ENCODE peak calls at places on chromosome 5, in seven cellular contexts. One of them, this sample, is unnamed.

GRCh38 chr5:62720036-62720441 is 141.4 kb downstream of the LRRC70 start:
- DNase-seq in tibial nerve: no peak
- DNase-seq in testis: peak; percentile 36
- DNase-seq in fibroblast of lung: peak; percentile 2
- DNase-seq in neuronal stem cell: no peak
- DNase-seq in PC-3: peak; percentile 41
- DNase-seq in IMR-90: peak; percentile 21
- DNase-seq in this sample: peak; percentile 37

GRCh38 chr5:168132186-168132585 is 159.3 kb upstream of the WWC1 start:
- DNase-seq in neuronal stem cell: no peak
- DNase-seq in testis: no peak
- DNase-seq in IMR-90: peak; percentile 10
- DNase-seq in tibial nerve: no peak
- DNase-seq in fibroblast of lung: no peak
- DNase-seq in PC-3: no peak
- DNase-seq in this sample: no peak

GRCh38 chr5:143340891-143341685 is 62.4 kb downstream of the NR3C1 start:
- DNase-seq in PC-3: no peak
- DNase-seq in neuronal stem cell: no peak
- DNase-seq in fibroblast of lung: no peak
- DNase-seq in IMR-90: peak; percentile 28
- DNase-seq in tibial nerve: no peak
- DNase-seq in testis: no peak
- DNase-seq in this sample: no peak

GRCh38 chr5:172931001-172931536 is 28.2 kb upstream of the RPL26L1 start:
- DNase-seq in neuronal stem cell: no peak
- DNase-seq in fibroblast of lung: peak; percentile 70
- DNase-seq in IMR-90: peak; percentile 97
- DNase-seq in PC-3: peak; percentile 90
- DNase-seq in testis: no peak
- DNase-seq in tibial nerve: peak; percentile 40
- DNase-seq in this sample: no peak

GRCh38 chr5:7816535-7816901 is 34.4 kb downstream of the CFAP90 start:
- DNase-seq in tibial nerve: no peak
- DNase-seq in PC-3: no peak
- DNase-seq in fibroblast of lung: no peak
- DNase-seq in neuronal stem cell: peak; percentile 49
- DNase-seq in testis: no peak
- DNase-seq in IMR-90: no peak
- DNase-seq in this sample: no peak

GRCh38 chr5:128764910-128765309 is 200.4 kb upstream of the SLC27A6 start:
- DNase-seq in testis: no peak
- DNase-seq in fibroblast of lung: no peak
- DNase-seq in neuronal stem cell: no peak
- DNase-seq in tibial nerve: no peak
- DNase-seq in PC-3: no peak
- DNase-seq in IMR-90: no peak
- DNase-seq in this sample: no peak

GRCh38 chr5:68268363-68269130 is 53.0 kb downstream of the PIK3R1 start:
- DNase-seq in fibroblast of lung: no peak
- DNase-seq in testis: no peak
- DNase-seq in tibial nerve: no peak
- DNase-seq in PC-3: no peak
- DNase-seq in IMR-90: no peak
- DNase-seq in neuronal stem cell: no peak
- DNase-seq in this sample: no peak

GRCh38 chr5:148827723-148828122 is 1.3 kb downstream of the ADRB2 start:
- DNase-seq in IMR-90: peak; percentile 18
- DNase-seq in tibial nerve: no peak
- DNase-seq in fibroblast of lung: no peak
- DNase-seq in PC-3: peak; percentile 85
- DNase-seq in testis: no peak
- DNase-seq in neuronal stem cell: no peak
- DNase-seq in this sample: no peak

GRCh38 chr5:139667001-139667729 is 19.0 kb downstream of the CXXC5 start:
- DNase-seq in testis: no peak
- DNase-seq in tibial nerve: no peak
- DNase-seq in IMR-90: no peak
- DNase-seq in fibroblast of lung: no peak
- DNase-seq in PC-3: no peak
- DNase-seq in neuronal stem cell: no peak
- DNase-seq in this sample: no peak
- H3K4me1 ChIP-seq in testis: peaks cover 62% of the 10 kb centered on the region
- H3K4me1 ChIP-seq in tibial nerve: peaks cover 83% of the 10 kb centered on the region
- H3K4me1 ChIP-seq in IMR-90: peaks cover 24% of the 10 kb centered on the region
- H3K4me1 ChIP-seq in fibroblast of lung: peaks cover 17% of the 10 kb centered on the region
- H3K4me1 ChIP-seq in PC-3: peaks cover 14% of the 10 kb centered on the region
- H3K4me1 ChIP-seq in neuronal stem cell: peaks cover 45% of the 10 kb centered on the region
- H3K4me1 ChIP-seq in this sample: no peaks in the 10 kb centered on the region

GRCh38 chr5:116837876-116838568 is 263.4 kb upstream of the SEMA6A start:
- DNase-seq in PC-3: no peak
- DNase-seq in IMR-90: no peak
- DNase-seq in testis: no peak
- DNase-seq in neuronal stem cell: no peak
- DNase-seq in fibroblast of lung: no peak
- DNase-seq in tibial nerve: no peak
- DNase-seq in this sample: peak; percentile 57

GRCh38 chr5:116842514-116842924 is 267.9 kb upstream of the SEMA6A start:
- DNase-seq in fibroblast of lung: no peak
- DNase-seq in neuronal stem cell: no peak
- DNase-seq in PC-3: no peak
- DNase-seq in testis: no peak
- DNase-seq in IMR-90: no peak
- DNase-seq in tibial nerve: no peak
- DNase-seq in this sample: peak; percentile 91

GRCh38 chr5:116844015-116844414 is 269.4 kb upstream of the SEMA6A start:
- DNase-seq in IMR-90: no peak
- DNase-seq in testis: no peak
- DNase-seq in PC-3: no peak
- DNase-seq in fibroblast of lung: no peak
- DNase-seq in neuronal stem cell: no peak
- DNase-seq in tibial nerve: no peak
- DNase-seq in this sample: no peak

DNA sequence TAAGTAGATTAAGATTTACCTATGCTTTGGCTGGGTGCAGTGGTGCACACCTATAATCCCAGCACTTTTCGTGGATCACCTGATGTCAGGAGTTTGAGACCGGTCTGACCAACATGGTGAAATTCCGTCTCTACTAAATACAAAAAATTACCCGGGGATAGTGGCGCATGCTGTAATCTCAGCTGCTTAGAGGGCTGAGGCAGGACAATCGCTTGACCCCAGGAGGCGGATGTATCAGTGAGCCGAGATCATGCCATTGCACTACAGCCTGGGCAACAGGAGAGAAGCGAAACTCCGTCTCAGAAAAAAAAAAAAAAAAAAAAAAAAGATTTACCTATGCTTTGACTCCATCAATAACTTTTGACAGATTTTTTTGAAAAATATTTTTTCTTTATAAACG is 267.1 kb upstream of the SEMA6A start:
- DNase-seq in neuronal stem cell: no peak
- DNase-seq in IMR-90: no peak
- DNase-seq in PC-3: no peak
- DNase-seq in fibroblast of lung: no peak
- DNase-seq in testis: no peak
- DNase-seq in tibial nerve: no peak
- DNase-seq in this sample: no peak
- H3K27ac ChIP-seq in neuronal stem cell: no peak overlapping the region
- H3K27ac ChIP-seq in IMR-90: no peak overlapping the region
- H3K27ac ChIP-seq in PC-3: no peak overlapping the region
- H3K27ac ChIP-seq in fibroblast of lung: no peak overlapping the region
- H3K27ac ChIP-seq in testis: no peak overlapping the region
- H3K27ac ChIP-seq in tibial nerve: no peak overlapping the region
- H3K27ac ChIP-seq in this sample: no peak overlapping the region

GRCh38 chr5:67194169-67194568 is 2.4 kb downstream of the CD180 start:
- DNase-seq in tibial nerve: no peak
- DNase-seq in neuronal stem cell: no peak
- DNase-seq in IMR-90: no peak
- DNase-seq in testis: no peak
- DNase-seq in fibroblast of lung: no peak
- DNase-seq in PC-3: no peak
- DNase-seq in this sample: no peak

GRCh38 chr5:67195406-67196275 is 958 bp downstream of the CD180 start:
- DNase-seq in IMR-90: no peak
- DNase-seq in fibroblast of lung: no peak
- DNase-seq in testis: no peak
- DNase-seq in PC-3: no peak
- DNase-seq in neuronal stem cell: no peak
- DNase-seq in tibial nerve: no peak
- DNase-seq in this sample: no peak

GRCh38 chr5:67197536-67197935 is 937 bp upstream of the CD180 start:
- DNase-seq in fibroblast of lung: no peak
- DNase-seq in tibial nerve: no peak
- DNase-seq in IMR-90: no peak
- DNase-seq in testis: no peak
- DNase-seq in neuronal stem cell: no peak
- DNase-seq in PC-3: no peak
- DNase-seq in this sample: no peak

GRCh38 chr5:67198917-67199316 is 2.3 kb upstream of the CD180 start:
- DNase-seq in neuronal stem cell: no peak
- DNase-seq in IMR-90: no peak
- DNase-seq in PC-3: no peak
- DNase-seq in fibroblast of lung: no peak
- DNase-seq in testis: no peak
- DNase-seq in tibial nerve: no peak
- DNase-seq in this sample: no peak

GRCh38 chr5:67196537-67197059 is at the start of gene CD180:
- DNase-seq in IMR-90: no peak
- DNase-seq in PC-3: no peak
- DNase-seq in testis: no peak
- DNase-seq in fibroblast of lung: no peak
- DNase-seq in tibial nerve: no peak
- DNase-seq in neuronal stem cell: no peak
- DNase-seq in this sample: no peak
- H3K4me1 ChIP-seq in IMR-90: no peaks in the 10 kb centered on the region
- H3K4me1 ChIP-seq in PC-3: peaks cover 6% of the 10 kb centered on the region
- H3K4me1 ChIP-seq in testis: peaks cover 11% of the 10 kb centered on the region
- H3K4me1 ChIP-seq in fibroblast of lung: no peaks in the 10 kb centered on the region
- H3K4me1 ChIP-seq in tibial nerve: peaks cover 3% of the 10 kb centered on the region
- H3K4me1 ChIP-seq in neuronal stem cell: no peaks in the 10 kb centered on the region
- H3K4me1 ChIP-seq in this sample: peaks cover 4% of the 10 kb centered on the region

DNA sequence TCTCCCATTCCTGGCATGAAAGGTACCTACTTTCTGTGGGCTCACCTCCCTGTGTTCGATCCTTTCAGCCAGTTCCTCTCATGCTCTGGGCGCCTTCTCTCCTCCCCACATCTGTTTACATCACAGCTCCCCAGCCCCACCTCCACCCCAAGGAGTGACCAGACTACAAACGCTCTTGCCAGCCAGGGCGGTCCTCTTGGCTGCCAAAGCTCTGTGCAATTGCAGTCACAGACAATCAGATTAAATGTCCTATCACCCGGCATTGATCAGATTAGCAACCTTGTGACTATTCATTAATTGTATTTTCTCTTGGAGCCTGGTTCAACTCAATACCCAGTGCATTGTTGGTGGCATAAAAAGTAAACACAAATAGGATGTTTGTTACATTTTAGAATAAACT is 211.2 kb upstream of the TBCA start:
- DNase-seq in fibroblast of lung: no peak
- DNase-seq in testis: no peak
- DNase-seq in IMR-90: no peak
- DNase-seq in tibial nerve: no peak
- DNase-seq in PC-3: no peak
- DNase-seq in neuronal stem cell: no peak
- DNase-seq in this sample: no peak
- H3K27ac ChIP-seq in fibroblast of lung: no peak overlapping the region
- H3K27ac ChIP-seq in testis: no peak overlapping the region
- H3K27ac ChIP-seq in IMR-90: no peak overlapping the region
- H3K27ac ChIP-seq in tibial nerve: no peak overlapping the region
- H3K27ac ChIP-seq in PC-3: no peak overlapping the region
- H3K27ac ChIP-seq in neuronal stem cell: no peak overlapping the region
- H3K27ac ChIP-seq in this sample: no peak overlapping the region

DNA sequence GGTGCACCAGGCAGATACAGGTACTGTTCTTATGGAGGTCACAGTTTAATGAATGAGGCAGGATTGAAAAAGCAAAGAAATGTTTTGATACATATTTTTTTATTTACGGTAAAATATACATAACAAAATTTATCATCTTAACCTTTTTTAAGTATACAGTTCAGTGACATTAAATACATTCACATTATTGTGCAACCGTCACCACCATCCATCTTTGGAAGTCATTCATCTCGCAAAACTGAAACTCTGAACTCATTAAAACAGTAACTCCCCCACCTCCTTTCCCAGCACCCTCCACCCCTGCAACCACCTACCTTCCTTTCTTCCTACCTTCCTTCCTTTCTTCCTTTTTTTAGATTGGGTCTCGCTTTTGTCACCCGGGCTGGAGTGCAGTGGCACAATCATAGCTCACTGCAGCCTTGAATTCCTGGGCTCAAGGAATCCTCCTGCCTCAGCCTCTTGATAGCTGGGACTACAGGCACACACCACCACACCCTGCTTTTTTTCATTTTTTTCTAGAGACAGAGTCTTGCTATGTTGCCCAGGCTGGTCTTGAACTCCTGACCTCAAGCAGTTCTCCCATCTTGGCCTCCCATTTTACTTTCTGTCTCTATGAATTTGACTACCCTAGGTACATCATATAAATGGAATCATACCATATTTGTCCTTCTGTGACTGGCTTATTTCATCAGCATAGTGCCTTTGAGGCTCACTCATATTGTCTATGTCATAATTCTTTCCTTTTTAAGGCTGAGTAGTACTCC is 22.5 kb upstream of the PSD2 start:
- DNase-seq in tibial nerve: no peak
- DNase-seq in PC-3: no peak
- DNase-seq in neuronal stem cell: no peak
- DNase-seq in fibroblast of lung: no peak
- DNase-seq in testis: no peak
- DNase-seq in IMR-90: no peak
- DNase-seq in this sample: no peak
- H3K4me1 ChIP-seq in tibial nerve: peaks cover 7% of the 10 kb centered on the region
- H3K4me1 ChIP-seq in PC-3: no peaks in the 10 kb centered on the region
- H3K4me1 ChIP-seq in neuronal stem cell: peaks cover 4% of the 10 kb centered on the region
- H3K4me1 ChIP-seq in fibroblast of lung: no peaks in the 10 kb centered on the region
- H3K4me1 ChIP-seq in testis: peaks cover 4% of the 10 kb centered on the region
- H3K4me1 ChIP-seq in IMR-90: no peaks in the 10 kb centered on the region
- H3K4me1 ChIP-seq in this sample: no peaks in the 10 kb centered on the region

DNA sequence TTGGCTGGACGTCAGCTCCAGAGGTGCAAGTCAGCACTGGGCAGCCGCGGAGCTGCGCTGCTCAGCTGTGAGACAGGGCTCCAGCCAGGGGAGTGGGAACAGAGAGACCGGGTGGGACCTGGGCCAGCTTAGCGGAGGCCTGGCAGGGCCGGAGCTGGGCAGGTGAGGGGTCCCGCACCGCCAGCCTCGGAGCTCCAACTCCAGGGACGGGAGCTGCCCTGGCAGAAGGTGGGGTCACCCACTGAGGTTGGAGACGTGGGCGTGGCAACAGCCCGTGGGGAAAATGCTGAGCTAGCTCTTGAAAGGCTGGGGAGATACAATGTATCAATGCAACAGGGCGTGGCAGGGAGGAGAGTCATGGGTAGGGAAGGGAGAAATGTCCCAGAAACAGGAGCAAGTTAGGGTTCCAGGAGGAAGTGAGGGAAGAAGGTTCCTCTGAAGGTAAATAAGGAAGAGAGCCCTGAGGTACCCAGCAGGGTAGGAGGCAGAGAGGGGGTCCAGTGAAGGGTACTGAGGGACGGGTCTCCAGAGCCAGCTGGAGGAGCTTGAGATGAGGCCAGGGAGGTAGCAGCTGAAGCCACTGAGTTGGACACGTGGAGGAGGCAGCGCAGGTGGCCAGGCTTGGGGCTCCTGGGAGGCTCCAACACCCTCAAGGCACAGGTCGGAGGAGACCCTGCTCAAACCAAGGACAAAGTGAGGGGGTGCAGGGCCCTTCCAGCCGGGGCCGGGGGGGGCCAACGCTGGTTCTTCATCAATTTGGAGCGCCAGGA is 736 bp upstream of the NKD2 start:
- DNase-seq in tibial nerve: no peak
- DNase-seq in testis: peak; percentile 89
- DNase-seq in PC-3: no peak
- DNase-seq in neuronal stem cell: no peak
- DNase-seq in fibroblast of lung: no peak
- DNase-seq in IMR-90: no peak
- DNase-seq in this sample: peak; percentile 43
- H3K27ac ChIP-seq in tibial nerve: no peak overlapping the region
- H3K27ac ChIP-seq in testis: peak overlapping the region; percentile 20
- H3K27ac ChIP-seq in PC-3: no peak overlapping the region
- H3K27ac ChIP-seq in neuronal stem cell: no peak overlapping the region
- H3K27ac ChIP-seq in fibroblast of lung: no peak overlapping the region
- H3K27ac ChIP-seq in IMR-90: no peak overlapping the region
- H3K27ac ChIP-seq in this sample: no peak overlapping the region